ENCODE peak calls at places on chromosome 9, in nine cellular contexts. One of them, this sample, is unnamed.
A peak's percentile ranks its signal among the peaks of the same experiment; 100 is the strongest.

GRCh38 chr9:16653491-16654407 is 216.7 kb downstream of the BNC2 start:
- DNase-seq in GM04504: no peak
- DNase-seq in endodermal cell: no peak
- DNase-seq in D341Med: no peak
- DNase-seq in RPMI8226: no peak
- DNase-seq in NCI-H460: no peak
- DNase-seq in NCI-H1930: no peak
- DNase-seq in sciatic nerve: no peak
- DNase-seq in astrocyte of the spinal cord: no peak
- DNase-seq in this sample: no peak

GRCh38 chr9:135574331-135574730 is 12.8 kb downstream of the PAEP start:
- DNase-seq in GM04504: no peak
- DNase-seq in NCI-H1930: no peak
- DNase-seq in RPMI8226: no peak
- DNase-seq in sciatic nerve: no peak
- DNase-seq in NCI-H460: no peak
- DNase-seq in D341Med: no peak
- DNase-seq in endodermal cell: no peak
- DNase-seq in astrocyte of the spinal cord: no peak
- DNase-seq in this sample: no peak

GRCh38 chr9:100884518-100884917 is 144.0 kb upstream of the PLPPR1 start:
- DNase-seq in D341Med: no peak
- DNase-seq in astrocyte of the spinal cord: no peak
- DNase-seq in RPMI8226: no peak
- DNase-seq in GM04504: no peak
- DNase-seq in endodermal cell: no peak
- DNase-seq in NCI-H460: no peak
- DNase-seq in NCI-H1930: no peak
- DNase-seq in sciatic nerve: no peak
- DNase-seq in this sample: peak; percentile 46

GRCh38 chr9:12838546-12838945 is 63.7 kb downstream of the LURAP1L start:
- DNase-seq in NCI-H460: no peak
- DNase-seq in GM04504: no peak
- DNase-seq in sciatic nerve: no peak
- DNase-seq in astrocyte of the spinal cord: peak; percentile 19
- DNase-seq in RPMI8226: no peak
- DNase-seq in endodermal cell: no peak
- DNase-seq in NCI-H1930: no peak
- DNase-seq in D341Med: no peak
- DNase-seq in this sample: no peak

GRCh38 chr9:127746959-127747569 is 12.0 kb upstream of the TOR2A start:
- DNase-seq in endodermal cell: no peak
- DNase-seq in astrocyte of the spinal cord: no peak
- DNase-seq in RPMI8226: no peak
- DNase-seq in NCI-H1930: no peak
- DNase-seq in NCI-H460: no peak
- DNase-seq in GM04504: no peak
- DNase-seq in D341Med: no peak
- DNase-seq in sciatic nerve: no peak
- DNase-seq in this sample: no peak

GRCh38 chr9:98563212-98563907 is 145.4 kb downstream of the GABBR2 start:
- DNase-seq in endodermal cell: peak; percentile 38
- DNase-seq in NCI-H460: no peak
- DNase-seq in RPMI8226: no peak
- DNase-seq in NCI-H1930: no peak
- DNase-seq in GM04504: no peak
- DNase-seq in astrocyte of the spinal cord: no peak
- DNase-seq in sciatic nerve: no peak
- DNase-seq in D341Med: no peak
- DNase-seq in this sample: no peak

GRCh38 chr9:102069969-102070368 is 331.5 kb upstream of the GRIN3A start:
- DNase-seq in astrocyte of the spinal cord: peak; percentile 29
- DNase-seq in sciatic nerve: no peak
- DNase-seq in NCI-H460: no peak
- DNase-seq in endodermal cell: no peak
- DNase-seq in RPMI8226: no peak
- DNase-seq in NCI-H1930: no peak
- DNase-seq in GM04504: no peak
- DNase-seq in D341Med: no peak
- DNase-seq in this sample: no peak

GRCh38 chr9:38331141-38331540 is 61.4 kb upstream of the ALDH1B1 start:
- DNase-seq in sciatic nerve: no peak
- DNase-seq in NCI-H1930: no peak
- DNase-seq in astrocyte of the spinal cord: no peak
- DNase-seq in D341Med: no peak
- DNase-seq in GM04504: no peak
- DNase-seq in RPMI8226: no peak
- DNase-seq in NCI-H460: no peak
- DNase-seq in endodermal cell: peak; percentile 20
- DNase-seq in this sample: no peak

GRCh38 chr9:28887188-28887884 is 1314.1 kb upstream of the C9orf72 start:
- DNase-seq in NCI-H460: no peak
- DNase-seq in RPMI8226: no peak
- DNase-seq in sciatic nerve: no peak
- DNase-seq in D341Med: no peak
- DNase-seq in astrocyte of the spinal cord: no peak
- DNase-seq in endodermal cell: no peak
- DNase-seq in NCI-H1930: no peak
- DNase-seq in GM04504: no peak
- DNase-seq in this sample: no peak

GRCh38 chr9:120040896-120041295 is 539.1 kb downstream of the CDK5RAP2 start:
- DNase-seq in RPMI8226: peak; percentile 37
- DNase-seq in NCI-H460: no peak
- DNase-seq in sciatic nerve: no peak
- DNase-seq in NCI-H1930: no peak
- DNase-seq in GM04504: no peak
- DNase-seq in D341Med: no peak
- DNase-seq in astrocyte of the spinal cord: no peak
- DNase-seq in endodermal cell: peak; percentile 49
- DNase-seq in this sample: no peak

GRCh38 chr9:3788211-3788610 is 262.4 kb upstream of the RFX3 start:
- DNase-seq in D341Med: no peak
- DNase-seq in NCI-H460: no peak
- DNase-seq in NCI-H1930: no peak
- DNase-seq in endodermal cell: no peak
- DNase-seq in RPMI8226: no peak
- DNase-seq in astrocyte of the spinal cord: no peak
- DNase-seq in GM04504: no peak
- DNase-seq in sciatic nerve: no peak
- DNase-seq in this sample: no peak

GRCh38 chr9:133368249-133368881 is 7.5 kb downstream of the SURF4 start:
- DNase-seq in sciatic nerve: no peak
- DNase-seq in NCI-H460: peak; percentile 38
- DNase-seq in NCI-H1930: no peak
- DNase-seq in endodermal cell: no peak
- DNase-seq in astrocyte of the spinal cord: peak; percentile 30
- DNase-seq in RPMI8226: no peak
- DNase-seq in GM04504: no peak
- DNase-seq in D341Med: no peak
- DNase-seq in this sample: no peak

GRCh38 chr9:117437283-117437682 is 22.4 kb upstream of the ASTN2 start:
- DNase-seq in D341Med: no peak
- DNase-seq in endodermal cell: no peak
- DNase-seq in GM04504: no peak
- DNase-seq in sciatic nerve: no peak
- DNase-seq in astrocyte of the spinal cord: no peak
- DNase-seq in NCI-H1930: no peak
- DNase-seq in NCI-H460: no peak
- DNase-seq in RPMI8226: no peak
- DNase-seq in this sample: no peak

GRCh38 chr9:69283003-69283402 is 42.0 kb upstream of the ENTREP1 start:
- DNase-seq in NCI-H1930: no peak
- DNase-seq in D341Med: no peak
- DNase-seq in RPMI8226: no peak
- DNase-seq in endodermal cell: no peak
- DNase-seq in GM04504: no peak
- DNase-seq in astrocyte of the spinal cord: no peak
- DNase-seq in NCI-H460: no peak
- DNase-seq in sciatic nerve: no peak
- DNase-seq in this sample: no peak